ENCODE peak calls at places on chromosomes 11 and 22, in eight cellular contexts. F is tibial artery, B is B cell, D is psoas muscle, E is type B pancreatic cell, A is HepG2, I is uterus, P is suprapubic skin. S is an unnamed sample.

GRCh38 chr11:16859651-16860050 is 121.2 kb downstream of the C11orf58 start:
- DNase-seq in F (no peak), B (no peak), D (no peak), E (no peak), A (no peak), I (no peak), P (no peak), S (peak; percentile 65)

GRCh38 chr11:96394773-96395172 is 5.0 kb downstream of the JRKL start:
- DNase-seq in F (no peak), B (no peak), D (no peak), E (no peak), A (no peak), I (no peak), P (no peak), S (no peak)

GRCh38 chr11:91248199-91248807 is 976.3 kb upstream of the FAT3 start:
- DNase-seq in F (no peak), B (no peak), D (no peak), E (no peak), A (peak; percentile 28), I (no peak), P (no peak), S (peak; percentile 59)

GRCh38 chr11:73463359-73463758 is 87.2 kb downstream of the RELT start:
- DNase-seq in F (no peak), B (no peak), D (no peak), E (no peak), A (no peak), I (no peak), P (no peak), S (no peak)

GRCh38 chr11:70456921-70457532 is 58.7 kb downstream of the CTTN start:
- DNase-seq in F (no peak), B (no peak), D (no peak), E (no peak), A (peak; percentile 22), I (no peak), P (no peak), S (no peak)

GRCh38 chr11:106344392-106344791 is 266.9 kb downstream of the AASDHPPT start:
- DNase-seq in F (no peak), B (no peak), D (no peak), E (no peak), A (no peak), I (no peak), P (no peak), S (no peak)

GRCh38 chr11:79236541-79236971 is 204.3 kb downstream of the TENM4 start:
- DNase-seq in F (no peak), B (no peak), D (peak; percentile 20), E (no peak), A (no peak), I (no peak), P (no peak), S (no peak)

GRCh38 chr11:9596926-9597325 is 23.5 kb downstream of the WEE1 start:
- DNase-seq in F (no peak), B (no peak), D (no peak), E (no peak), A (no peak), I (no peak), P (no peak), S (no peak)

GRCh38 chr11:112583246-112583893 is 322.7 kb upstream of the PLET1 start:
- DNase-seq in F (no peak), B (no peak), D (no peak), E (no peak), A (no peak), I (no peak), P (no peak), S (no peak)

GRCh38 chr22:19756288-19757128 is 4.1 kb upstream of the TBX1 start:
- DNase-seq in F (no peak), B (peak; percentile 58), D (no peak), E (no peak), A (peak; percentile 35), I (peak; percentile 34), P (no peak), S (peak; percentile 76)

GRCh38 chr11:69697489-69697843 is 6.4 kb downstream of the FGF19 start:
- DNase-seq in F (no peak), B (no peak), D (no peak), E (no peak), A (no peak), I (no peak), P (no peak), S (no peak)

GRCh38 chr11:83006877-83007330 is 64.8 kb downstream of the RAB30 start:
- DNase-seq in F (no peak), B (no peak), D (no peak), E (no peak), A (no peak), I (no peak), P (no peak), S (no peak)

GRCh38 chr11:76102772-76103171 is 103.5 kb downstream of the WNT11 start:
- DNase-seq in F (peak; percentile 44), B (no peak), D (no peak), E (no peak), A (no peak), I (no peak), P (no peak), S (no peak)

GRCh38 chr11:5658318-5658717 is 26.6 kb downstream of the TRIM5 start:
- DNase-seq in F (no peak), B (no peak), D (no peak), E (no peak), A (no peak), I (no peak), P (no peak), S (no peak)
- TF ChIP-seq CTCF in F (no peak), B (no peak), D (no peak), E (no peak), A (no peak), I (no peak), P (no peak), S (peak; percentile 10)

DNA sequence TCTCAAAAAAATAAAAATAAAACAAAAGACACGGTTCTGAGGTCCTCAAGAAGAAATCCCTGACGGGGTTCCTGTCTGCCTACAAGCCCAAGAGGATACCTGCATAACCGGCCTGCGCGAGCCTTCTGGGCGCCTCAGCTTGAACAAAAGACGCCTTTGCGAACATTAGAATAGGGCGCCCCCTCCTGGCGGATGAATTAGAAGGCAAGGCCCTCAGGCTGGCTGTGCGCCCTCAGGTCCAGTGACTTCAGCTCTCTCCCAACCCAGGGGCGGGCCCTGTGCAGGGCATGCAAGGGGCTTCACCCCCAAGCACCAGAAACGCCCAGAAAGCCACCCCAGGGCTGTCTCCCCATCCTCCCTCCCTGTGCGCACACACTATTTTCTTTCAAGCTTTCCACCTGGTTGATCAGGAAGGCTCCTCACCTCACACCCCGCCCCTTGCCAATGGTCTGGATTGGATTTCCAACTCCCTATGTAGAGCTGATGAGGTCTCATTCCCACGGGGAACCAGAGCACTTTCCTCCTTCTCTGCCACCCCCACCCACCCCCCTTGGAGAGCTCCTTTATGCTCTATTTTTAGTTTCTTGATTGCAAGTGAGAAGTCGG is 273.3 kb downstream of the BUD13 start:
- DNase-seq in F (peak; percentile 32), B (no peak), D (peak; percentile 52), E (peak; percentile 85), A (peak; percentile 78), I (peak; percentile 64), P (peak; percentile 68), S (peak; percentile 92)
- TF ChIP-seq CTCF in F (peak; percentile 15), B (no peak), D (peak; percentile 28), E (peak; percentile 87), A (peak; percentile 89), I (peak; percentile 49), P (peak; percentile 50), S (peak; percentile 86)

GRCh38 chr11:114026355-114026754 is 33.2 kb upstream of the ZBTB16 start:
- DNase-seq in F (no peak), B (peak; percentile 49), D (no peak), E (no peak), A (peak; percentile 18), I (no peak), P (peak; percentile 10), S (no peak)
- TF ChIP-seq CTCF in F (no peak), B (no peak), D (no peak), E (peak; percentile 44), A (peak; percentile 11), I (no peak), P (no peak), S (peak; percentile 76)

DNA sequence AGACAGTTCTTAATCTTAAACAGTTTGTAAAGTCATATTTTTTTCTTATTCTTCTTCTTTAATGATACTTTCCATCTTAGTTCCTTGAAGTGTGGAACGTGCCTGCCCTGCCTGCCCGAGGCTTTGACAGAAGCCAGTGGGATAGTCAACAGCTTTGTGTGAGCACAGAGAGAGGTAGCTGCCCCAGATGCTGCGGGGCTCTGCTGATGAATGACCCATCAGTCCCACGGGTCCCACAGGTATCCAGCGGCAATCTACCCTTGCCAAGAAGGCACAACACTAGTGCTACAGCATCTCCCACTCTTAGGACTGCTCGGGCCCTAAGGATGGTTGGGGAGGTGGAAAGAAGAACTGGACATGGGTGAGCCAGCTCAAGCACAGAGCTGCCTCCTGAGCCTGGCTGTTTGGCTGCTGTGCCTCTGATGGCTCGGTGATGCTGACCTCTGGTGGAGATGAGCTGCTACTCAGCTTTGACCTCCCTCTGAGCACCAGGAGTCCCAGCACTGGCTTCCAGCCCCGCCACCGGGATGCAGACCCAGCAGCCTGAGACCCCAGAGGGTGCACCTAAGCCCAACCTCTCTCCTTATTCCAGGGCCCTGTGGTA is 11.8 kb upstream of the APLNR start:
- DNase-seq in F (peak; percentile 60), B (no peak), D (peak; percentile 59), E (peak; percentile 79), A (peak; percentile 45), I (peak; percentile 63), P (peak; percentile 78), S (peak; percentile 73)
- TF ChIP-seq CTCF in F (peak; percentile 27), B (no peak), D (peak; percentile 59), E (peak; percentile 78), A (peak; percentile 79), I (peak; percentile 69), P (peak; percentile 71), S (peak; percentile 46)

GRCh38 chr22:23804781-23805291 is 18.1 kb downstream of the SMARCB1 start:
- DNase-seq in F (no peak), B (no peak), D (no peak), E (no peak), A (no peak), I (no peak), P (no peak), S (no peak)
- TF ChIP-seq CTCF in F (no peak), B (no peak), D (no peak), E (no peak), A (no peak), I (no peak), P (no peak), S (no peak)

DNA sequence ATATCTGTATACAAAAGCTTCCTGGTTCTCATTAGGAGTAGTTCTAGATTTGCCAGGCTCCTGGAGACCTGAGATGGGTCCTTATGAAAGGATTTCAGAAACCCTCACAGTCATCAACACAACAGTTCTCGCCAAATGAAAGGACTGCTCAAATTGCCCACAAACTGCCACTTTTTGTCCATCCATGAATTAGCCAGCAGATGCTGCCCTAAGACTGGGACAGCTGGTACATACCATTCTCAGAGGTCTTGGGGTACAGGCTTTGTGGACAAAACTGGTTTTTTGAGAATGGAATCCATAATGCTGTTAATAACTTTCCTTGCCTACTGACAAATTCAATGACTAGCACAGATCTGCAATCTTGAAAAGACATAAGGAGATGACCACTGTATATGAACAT is 23.4 kb upstream of the BDNF start:
- DNase-seq in F (no peak), B (no peak), D (no peak), E (no peak), A (no peak), I (no peak), P (no peak), S (no peak)
- TF ChIP-seq CTCF in F (no peak), B (no peak), D (no peak), E (no peak), A (no peak), I (no peak), P (no peak), S (no peak)

GRCh38 chr11:97502201-97502600 is 1112.4 kb downstream of the JRKL start:
- DNase-seq in F (no peak), B (no peak), D (no peak), E (no peak), A (no peak), I (no peak), P (no peak), S (no peak)
- TF ChIP-seq CTCF in F (no peak), B (no peak), D (no peak), E (no peak), A (no peak), I (no peak), P (no peak), S (no peak)

S was measured in Caco-2.